ENCODE peak calls at places on chromosomes 2 and 18, in six cellular contexts. One of them, this sample, is unnamed.

GRCh38 chr18:44062345-44062744 is 618.3 kb upstream of the SETBP1 start:
- DNase-seq in AG09309: no peak
- DNase-seq in mesendoderm: no peak
- DNase-seq in HFF-Myc: no peak
- DNase-seq in astrocyte of the spinal cord: no peak
- DNase-seq in skeletal muscle cell: no peak
- DNase-seq in this sample: no peak

GRCh38 chr2:70775148-70775547 is 7.1 kb upstream of the ADD2 start:
- DNase-seq in AG09309: no peak
- DNase-seq in mesendoderm: no peak
- DNase-seq in HFF-Myc: no peak
- DNase-seq in astrocyte of the spinal cord: no peak
- DNase-seq in skeletal muscle cell: no peak
- DNase-seq in this sample: no peak

GRCh38 chr2:173090973-173091660 is 15.5 kb downstream of the MAP3K20 start:
- DNase-seq in AG09309: no peak
- DNase-seq in mesendoderm: peak; percentile 27
- DNase-seq in HFF-Myc: no peak
- DNase-seq in astrocyte of the spinal cord: no peak
- DNase-seq in skeletal muscle cell: no peak
- DNase-seq in this sample: no peak

GRCh38 chr2:6008186-6008585 is 316.0 kb downstream of the SOX11 start:
- DNase-seq in AG09309: no peak
- DNase-seq in mesendoderm: no peak
- DNase-seq in HFF-Myc: no peak
- DNase-seq in astrocyte of the spinal cord: no peak
- DNase-seq in skeletal muscle cell: no peak
- DNase-seq in this sample: no peak

GRCh38 chr2:117801826-117802225 is 12.7 kb upstream of the DDX18 start:
- DNase-seq in AG09309: peak; percentile 31
- DNase-seq in mesendoderm: no peak
- DNase-seq in HFF-Myc: no peak
- DNase-seq in astrocyte of the spinal cord: no peak
- DNase-seq in skeletal muscle cell: no peak
- DNase-seq in this sample: peak; percentile 47

GRCh38 chr2:230878599-230878965 is 13.8 kb downstream of the ITM2C start:
- DNase-seq in AG09309: no peak
- DNase-seq in mesendoderm: no peak
- DNase-seq in HFF-Myc: no peak
- DNase-seq in astrocyte of the spinal cord: no peak
- DNase-seq in skeletal muscle cell: no peak
- DNase-seq in this sample: no peak

GRCh38 chr2:240881913-240882312 is 13.3 kb downstream of the AGXT start:
- DNase-seq in AG09309: no peak
- DNase-seq in mesendoderm: no peak
- DNase-seq in HFF-Myc: no peak
- DNase-seq in astrocyte of the spinal cord: no peak
- DNase-seq in skeletal muscle cell: peak; percentile 25
- DNase-seq in this sample: no peak

GRCh38 chr18:32439802-32440201 is 30.9 kb downstream of the GAREM1 start:
- DNase-seq in AG09309: no peak
- DNase-seq in mesendoderm: peak; percentile 60
- DNase-seq in HFF-Myc: no peak
- DNase-seq in astrocyte of the spinal cord: no peak
- DNase-seq in skeletal muscle cell: no peak
- DNase-seq in this sample: no peak

GRCh38 chr2:41151746-41152145 is 699.9 kb upstream of the SLC8A1 start:
- DNase-seq in AG09309: no peak
- DNase-seq in mesendoderm: no peak
- DNase-seq in HFF-Myc: no peak
- DNase-seq in astrocyte of the spinal cord: peak; percentile 10
- DNase-seq in skeletal muscle cell: no peak
- DNase-seq in this sample: no peak

GRCh38 chr2:84534225-84534624 is 17.9 kb downstream of the DNAH6 start:
- DNase-seq in AG09309: no peak
- DNase-seq in mesendoderm: no peak
- DNase-seq in HFF-Myc: no peak
- DNase-seq in astrocyte of the spinal cord: no peak
- DNase-seq in skeletal muscle cell: no peak
- DNase-seq in this sample: no peak

GRCh38 chr18:32381761-32382160 is 88.9 kb downstream of the GAREM1 start:
- DNase-seq in AG09309: no peak
- DNase-seq in mesendoderm: no peak
- DNase-seq in HFF-Myc: no peak
- DNase-seq in astrocyte of the spinal cord: no peak
- DNase-seq in skeletal muscle cell: no peak
- DNase-seq in this sample: no peak

GRCh38 chr2:31197166-31197565 is 20.1 kb downstream of the CAPN14 start:
- DNase-seq in AG09309: no peak
- DNase-seq in mesendoderm: peak; percentile 90
- DNase-seq in HFF-Myc: no peak
- DNase-seq in astrocyte of the spinal cord: no peak
- DNase-seq in skeletal muscle cell: no peak
- DNase-seq in this sample: no peak

GRCh38 chr2:232147440-232148077 is 186.0 kb downstream of the DIS3L2 start:
- DNase-seq in AG09309: no peak
- DNase-seq in mesendoderm: no peak
- DNase-seq in HFF-Myc: no peak
- DNase-seq in astrocyte of the spinal cord: no peak
- DNase-seq in skeletal muscle cell: no peak
- DNase-seq in this sample: no peak

GRCh38 chr2:9554841-9555337 is 741 bp downstream of the ADAM17 start:
- DNase-seq in AG09309: peak; percentile 62
- DNase-seq in mesendoderm: peak; percentile 79
- DNase-seq in HFF-Myc: peak; percentile 51
- DNase-seq in astrocyte of the spinal cord: peak; percentile 81
- DNase-seq in skeletal muscle cell: peak; percentile 57
- DNase-seq in this sample: no peak

GRCh38 chr2:182208421-182208820 is 218.4 kb downstream of the PDE1A start:
- DNase-seq in AG09309: no peak
- DNase-seq in mesendoderm: no peak
- DNase-seq in HFF-Myc: no peak
- DNase-seq in astrocyte of the spinal cord: no peak
- DNase-seq in skeletal muscle cell: no peak
- DNase-seq in this sample: no peak

GRCh38 chr2:132384491-132385186 is 32.0 kb upstream of the GPR39 start:
- DNase-seq in AG09309: no peak
- DNase-seq in mesendoderm: no peak
- DNase-seq in HFF-Myc: no peak
- DNase-seq in astrocyte of the spinal cord: no peak
- DNase-seq in skeletal muscle cell: no peak
- DNase-seq in this sample: no peak

GRCh38 chr18:903703-904102 is 968 bp upstream of the ADCYAP1 start:
- DNase-seq in AG09309: no peak
- DNase-seq in mesendoderm: peak; percentile 73
- DNase-seq in HFF-Myc: peak; percentile 5
- DNase-seq in astrocyte of the spinal cord: peak; percentile 57
- DNase-seq in skeletal muscle cell: no peak
- DNase-seq in this sample: no peak

GRCh38 chr18:58455318-58455950 is 173.5 kb downstream of the ALPK2 start:
- DNase-seq in AG09309: no peak
- DNase-seq in mesendoderm: no peak
- DNase-seq in HFF-Myc: no peak
- DNase-seq in astrocyte of the spinal cord: no peak
- DNase-seq in skeletal muscle cell: no peak
- DNase-seq in this sample: no peak

GRCh38 chr2:143553261-143553660 is 424.0 kb downstream of the ARHGAP15 start:
- DNase-seq in AG09309: no peak
- DNase-seq in mesendoderm: no peak
- DNase-seq in HFF-Myc: no peak
- DNase-seq in astrocyte of the spinal cord: no peak
- DNase-seq in skeletal muscle cell: no peak
- DNase-seq in this sample: no peak

GRCh38 chr2:223585691-223586090 is 16.5 kb downstream of the SCG2 start:
- DNase-seq in AG09309: no peak
- DNase-seq in mesendoderm: no peak
- DNase-seq in HFF-Myc: no peak
- DNase-seq in astrocyte of the spinal cord: peak; percentile 55
- DNase-seq in skeletal muscle cell: no peak
- DNase-seq in this sample: no peak

GRCh38 chr2:223576873-223577272 is 25.3 kb downstream of the SCG2 start:
- DNase-seq in AG09309: peak; percentile 89
- DNase-seq in mesendoderm: peak; percentile 71
- DNase-seq in HFF-Myc: peak; percentile 99
- DNase-seq in astrocyte of the spinal cord: peak; percentile 97
- DNase-seq in skeletal muscle cell: peak; percentile 94
- DNase-seq in this sample: peak; percentile 96

GRCh38 chr2:223578846-223579245 is 23.3 kb downstream of the SCG2 start:
- DNase-seq in AG09309: no peak
- DNase-seq in mesendoderm: no peak
- DNase-seq in HFF-Myc: no peak
- DNase-seq in astrocyte of the spinal cord: no peak
- DNase-seq in skeletal muscle cell: no peak
- DNase-seq in this sample: no peak

GRCh38 chr2:223582001-223582400 is 20.2 kb downstream of the SCG2 start:
- DNase-seq in AG09309: no peak
- DNase-seq in mesendoderm: no peak
- DNase-seq in HFF-Myc: no peak
- DNase-seq in astrocyte of the spinal cord: no peak
- DNase-seq in skeletal muscle cell: no peak
- DNase-seq in this sample: no peak

GRCh38 chr2:223580951-223581350 is 21.2 kb downstream of the SCG2 start:
- DNase-seq in AG09309: no peak
- DNase-seq in mesendoderm: no peak
- DNase-seq in HFF-Myc: peak; percentile 53
- DNase-seq in astrocyte of the spinal cord: peak; percentile 88
- DNase-seq in skeletal muscle cell: peak; percentile 55
- DNase-seq in this sample: no peak
- H3K4me3 ChIP-seq in AG09309: no peak overlapping the region
- H3K4me3 ChIP-seq in mesendoderm: no peak overlapping the region
- H3K4me3 ChIP-seq in HFF-Myc: no peak overlapping the region
- H3K4me3 ChIP-seq in astrocyte of the spinal cord: no peak overlapping the region
- H3K4me3 ChIP-seq in skeletal muscle cell: peak overlapping the region; percentile 1
- H3K4me3 ChIP-seq in this sample: no peak overlapping the region

DNA sequence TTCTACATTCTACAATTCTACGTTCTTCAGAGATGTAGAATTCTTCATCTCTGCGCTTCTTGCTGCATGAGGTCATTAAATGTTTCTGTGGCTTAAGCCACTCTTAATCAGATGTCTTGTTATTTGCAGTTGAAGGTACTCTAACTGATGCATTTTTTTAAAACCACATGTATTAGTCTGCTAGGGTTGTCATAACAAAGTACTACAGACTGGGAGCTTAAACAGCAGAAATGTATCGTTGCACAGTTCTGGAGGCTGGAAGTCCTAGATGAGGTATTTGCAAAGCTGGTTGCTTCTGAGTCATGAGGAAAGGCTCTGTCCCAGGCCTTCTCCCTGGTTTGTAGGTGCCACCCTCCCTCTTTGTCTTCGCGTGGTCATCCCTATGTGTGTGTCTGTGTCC is 176.3 kb upstream of the GLI2 start:
- DNase-seq in AG09309: peak; percentile 98
- DNase-seq in mesendoderm: no peak
- DNase-seq in HFF-Myc: peak; percentile 66
- DNase-seq in astrocyte of the spinal cord: peak; percentile 99
- DNase-seq in skeletal muscle cell: peak; percentile 94
- DNase-seq in this sample: peak; percentile 98
- H3K4me3 ChIP-seq in AG09309: no peak overlapping the region
- H3K4me3 ChIP-seq in mesendoderm: no peak overlapping the region
- H3K4me3 ChIP-seq in HFF-Myc: no peak overlapping the region
- H3K4me3 ChIP-seq in astrocyte of the spinal cord: no peak overlapping the region
- H3K4me3 ChIP-seq in skeletal muscle cell: no peak overlapping the region
- H3K4me3 ChIP-seq in this sample: no peak overlapping the region

GRCh38 chr2:226981731-226982373 is 146.0 kb downstream of the RHBDD1 start:
- DNase-seq in AG09309: no peak
- DNase-seq in mesendoderm: peak; percentile 51
- DNase-seq in HFF-Myc: no peak
- DNase-seq in astrocyte of the spinal cord: no peak
- DNase-seq in skeletal muscle cell: no peak
- DNase-seq in this sample: no peak

GRCh38 chr2:226983891-226984290 is 148.0 kb downstream of the RHBDD1 start:
- DNase-seq in AG09309: no peak
- DNase-seq in mesendoderm: no peak
- DNase-seq in HFF-Myc: no peak
- DNase-seq in astrocyte of the spinal cord: no peak
- DNase-seq in skeletal muscle cell: no peak
- DNase-seq in this sample: no peak

GRCh38 chr2:226984461-226985226 is 148.8 kb downstream of the RHBDD1 start:
- DNase-seq in AG09309: no peak
- DNase-seq in mesendoderm: peak; percentile 67
- DNase-seq in HFF-Myc: no peak
- DNase-seq in astrocyte of the spinal cord: no peak
- DNase-seq in skeletal muscle cell: no peak
- DNase-seq in this sample: no peak

GRCh38 chr2:226985227-226985946 is 149.5 kb downstream of the RHBDD1 start:
- DNase-seq in AG09309: peak; percentile 57
- DNase-seq in mesendoderm: peak; percentile 74
- DNase-seq in HFF-Myc: peak; percentile 69
- DNase-seq in astrocyte of the spinal cord: peak; percentile 80
- DNase-seq in skeletal muscle cell: peak; percentile 36
- DNase-seq in this sample: peak; percentile 38
- H3K4me3 ChIP-seq in AG09309: no peak overlapping the region
- H3K4me3 ChIP-seq in mesendoderm: no peak overlapping the region
- H3K4me3 ChIP-seq in HFF-Myc: no peak overlapping the region
- H3K4me3 ChIP-seq in astrocyte of the spinal cord: no peak overlapping the region
- H3K4me3 ChIP-seq in skeletal muscle cell: no peak overlapping the region
- H3K4me3 ChIP-seq in this sample: no peak overlapping the region

DNA sequence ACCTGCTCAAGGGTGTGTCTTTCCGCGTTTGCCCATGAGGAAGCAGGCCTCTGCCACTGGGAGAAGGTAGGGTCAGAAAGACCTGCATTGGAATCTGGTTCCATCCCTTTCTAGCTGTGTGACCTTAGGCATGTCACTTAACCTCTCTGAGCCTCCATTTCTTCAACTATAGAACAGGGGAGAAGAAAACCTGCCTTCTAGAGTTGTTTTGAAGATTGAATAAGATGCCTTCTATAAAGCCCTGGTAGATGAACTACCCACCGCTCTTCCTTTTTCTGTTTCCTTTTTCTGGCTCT is 507 bp downstream of the NAT8 start:
- DNase-seq in AG09309: no peak
- DNase-seq in mesendoderm: no peak
- DNase-seq in HFF-Myc: no peak
- DNase-seq in astrocyte of the spinal cord: no peak
- DNase-seq in skeletal muscle cell: no peak
- DNase-seq in this sample: no peak
- H3K4me3 ChIP-seq in AG09309: no peak overlapping the region
- H3K4me3 ChIP-seq in mesendoderm: no peak overlapping the region
- H3K4me3 ChIP-seq in HFF-Myc: no peak overlapping the region
- H3K4me3 ChIP-seq in astrocyte of the spinal cord: no peak overlapping the region
- H3K4me3 ChIP-seq in skeletal muscle cell: no peak overlapping the region
- H3K4me3 ChIP-seq in this sample: no peak overlapping the region

GRCh38 chr2:238865744-238866355 is 18.0 kb downstream of the TWIST2 start:
- DNase-seq in AG09309: no peak
- DNase-seq in mesendoderm: no peak
- DNase-seq in HFF-Myc: no peak
- DNase-seq in astrocyte of the spinal cord: no peak
- DNase-seq in skeletal muscle cell: no peak
- DNase-seq in this sample: no peak
- H3K4me3 ChIP-seq in AG09309: no peak overlapping the region
- H3K4me3 ChIP-seq in mesendoderm: no peak overlapping the region
- H3K4me3 ChIP-seq in HFF-Myc: peak overlapping the region; percentile 93
- H3K4me3 ChIP-seq in astrocyte of the spinal cord: no peak overlapping the region
- H3K4me3 ChIP-seq in skeletal muscle cell: no peak overlapping the region
- H3K4me3 ChIP-seq in this sample: peak overlapping the region; percentile 5

GRCh38 chr18:75455249-75456183 is 28.0 kb upstream of the SMIM21 start:
- DNase-seq in AG09309: no peak
- DNase-seq in mesendoderm: peak; percentile 46
- DNase-seq in HFF-Myc: no peak
- DNase-seq in astrocyte of the spinal cord: peak; percentile 43
- DNase-seq in skeletal muscle cell: no peak
- DNase-seq in this sample: no peak
- H3K4me3 ChIP-seq in AG09309: peak overlapping the region; percentile 42
- H3K4me3 ChIP-seq in mesendoderm: no peak overlapping the region
- H3K4me3 ChIP-seq in HFF-Myc: peak overlapping the region; percentile 30
- H3K4me3 ChIP-seq in astrocyte of the spinal cord: peak overlapping the region; percentile 25
- H3K4me3 ChIP-seq in skeletal muscle cell: peak overlapping the region; percentile 17
- H3K4me3 ChIP-seq in this sample: peak overlapping the region; percentile 28

GRCh38 chr2:226796840-226797288 is 2.8 kb downstream of the IRS1 start:
- DNase-seq in AG09309: no peak
- DNase-seq in mesendoderm: peak; percentile 33
- DNase-seq in HFF-Myc: no peak
- DNase-seq in astrocyte of the spinal cord: peak; percentile 53
- DNase-seq in skeletal muscle cell: no peak
- DNase-seq in this sample: no peak
- H3K4me3 ChIP-seq in AG09309: peak overlapping the region; percentile 85
- H3K4me3 ChIP-seq in mesendoderm: no peak overlapping the region
- H3K4me3 ChIP-seq in HFF-Myc: peak overlapping the region; percentile 77
- H3K4me3 ChIP-seq in astrocyte of the spinal cord: peak overlapping the region; percentile 79
- H3K4me3 ChIP-seq in skeletal muscle cell: peak overlapping the region; percentile 73
- H3K4me3 ChIP-seq in this sample: peak overlapping the region; percentile 99

This sample was measured in BJ.